ENCODE peak calls at places on chromosomes 7 and 10, in six cellular contexts. One of them, this sample, is unnamed.

GRCh38 chr10:1048349-1048731 is 579 bp downstream of the IDI1 start:
- DNase-seq in K562: no peak
- DNase-seq in GM12878: no peak
- DNase-seq in H1: no peak
- DNase-seq in HCT116: no peak
- DNase-seq in HepG2: peak; percentile 9
- DNase-seq in this sample: no peak

GRCh38 chr7:101740981-101741725 is 76.3 kb upstream of the CUX1 start:
- DNase-seq in K562: no peak
- DNase-seq in GM12878: peak; percentile 72
- DNase-seq in H1: no peak
- DNase-seq in HCT116: no peak
- DNase-seq in HepG2: no peak
- DNase-seq in this sample: no peak

GRCh38 chr7:23353172-23353571 is 54.0 kb downstream of the MALSU1 start:
- DNase-seq in K562: no peak
- DNase-seq in GM12878: peak; percentile 66
- DNase-seq in H1: no peak
- DNase-seq in HCT116: no peak
- DNase-seq in HepG2: no peak
- DNase-seq in this sample: no peak

GRCh38 chr7:41185851-41186250 is 517.0 kb downstream of the INHBA start:
- DNase-seq in K562: no peak
- DNase-seq in GM12878: no peak
- DNase-seq in H1: no peak
- DNase-seq in HCT116: no peak
- DNase-seq in HepG2: no peak
- DNase-seq in this sample: no peak

GRCh38 chr10:96721207-96721572 is 876 bp upstream of the PIK3AP1 start:
- DNase-seq in K562: no peak
- DNase-seq in GM12878: no peak
- DNase-seq in H1: no peak
- DNase-seq in HCT116: no peak
- DNase-seq in HepG2: no peak
- DNase-seq in this sample: no peak

GRCh38 chr10:43205681-43206390 is 61.0 kb downstream of the RASGEF1A start:
- DNase-seq in K562: no peak
- DNase-seq in GM12878: no peak
- DNase-seq in H1: no peak
- DNase-seq in HCT116: no peak
- DNase-seq in HepG2: no peak
- DNase-seq in this sample: peak; percentile 8

GRCh38 chr7:22677680-22678079 is 49.3 kb upstream of the IL6 start:
- DNase-seq in K562: no peak
- DNase-seq in GM12878: no peak
- DNase-seq in H1: no peak
- DNase-seq in HCT116: no peak
- DNase-seq in HepG2: no peak
- DNase-seq in this sample: no peak

GRCh38 chr7:16098585-16099179 is 322.7 kb downstream of the CRPPA start:
- DNase-seq in K562: peak; percentile 28
- DNase-seq in GM12878: no peak
- DNase-seq in H1: no peak
- DNase-seq in HCT116: peak; percentile 32
- DNase-seq in HepG2: no peak
- DNase-seq in this sample: no peak

GRCh38 chr7:127347567-127348246 is 44.8 kb downstream of the ZNF800 start:
- DNase-seq in K562: peak; percentile 75
- DNase-seq in GM12878: no peak
- DNase-seq in H1: peak; percentile 50
- DNase-seq in HCT116: no peak
- DNase-seq in HepG2: peak; percentile 28
- DNase-seq in this sample: peak; percentile 77

GRCh38 chr7:105685099-105685609 is 103.9 kb upstream of the EFCAB10 start:
- DNase-seq in K562: no peak
- DNase-seq in GM12878: no peak
- DNase-seq in H1: no peak
- DNase-seq in HCT116: no peak
- DNase-seq in HepG2: no peak
- DNase-seq in this sample: no peak

GRCh38 chr7:13800694-13801448 is 188.6 kb downstream of the ETV1 start:
- DNase-seq in K562: no peak
- DNase-seq in GM12878: no peak
- DNase-seq in H1: no peak
- DNase-seq in HCT116: no peak
- DNase-seq in HepG2: no peak
- DNase-seq in this sample: no peak

GRCh38 chr7:114970308-114970707 is 48.4 kb downstream of the MDFIC start:
- DNase-seq in K562: no peak
- DNase-seq in GM12878: no peak
- DNase-seq in H1: no peak
- DNase-seq in HCT116: no peak
- DNase-seq in HepG2: no peak
- DNase-seq in this sample: no peak

GRCh38 chr10:31940839-31941653 is 12.4 kb upstream of the ARHGAP12 start:
- DNase-seq in K562: no peak
- DNase-seq in GM12878: no peak
- DNase-seq in H1: no peak
- DNase-seq in HCT116: peak; percentile 99
- DNase-seq in HepG2: peak; percentile 96
- DNase-seq in this sample: no peak

GRCh38 chr7:17887286-17887685 is 53.0 kb downstream of the SNX13 start:
- DNase-seq in K562: no peak
- DNase-seq in GM12878: no peak
- DNase-seq in H1: no peak
- DNase-seq in HCT116: no peak
- DNase-seq in HepG2: no peak
- DNase-seq in this sample: no peak

GRCh38 chr10:84424731-84425165 is 96.4 kb downstream of the CCSER2 start:
- DNase-seq in K562: no peak
- DNase-seq in GM12878: peak; percentile 2
- DNase-seq in H1: no peak
- DNase-seq in HCT116: peak; percentile 36
- DNase-seq in HepG2: peak; percentile 54
- DNase-seq in this sample: peak; percentile 14

GRCh38 chr10:109838592-109839244 is 84.6 kb downstream of the XPNPEP1 start:
- DNase-seq in K562: no peak
- DNase-seq in GM12878: no peak
- DNase-seq in H1: no peak
- DNase-seq in HCT116: no peak
- DNase-seq in HepG2: peak; percentile 11
- DNase-seq in this sample: peak; percentile 19

GRCh38 chr7:24979470-24979862 is 512 bp downstream of the OSBPL3 start:
- DNase-seq in K562: peak; percentile 68
- DNase-seq in GM12878: no peak
- DNase-seq in H1: peak; percentile 25
- DNase-seq in HCT116: no peak
- DNase-seq in HepG2: peak; percentile 47
- DNase-seq in this sample: peak; percentile 83

GRCh38 chr7:17663056-17663675 is 277.1 kb downstream of the SNX13 start:
- DNase-seq in K562: no peak
- DNase-seq in GM12878: no peak
- DNase-seq in H1: no peak
- DNase-seq in HCT116: no peak
- DNase-seq in HepG2: no peak
- DNase-seq in this sample: no peak

GRCh38 chr7:151243411-151244155 is 4.9 kb downstream of the SMARCD3 start:
- DNase-seq in K562: no peak
- DNase-seq in GM12878: no peak
- DNase-seq in H1: no peak
- DNase-seq in HCT116: no peak
- DNase-seq in HepG2: no peak
- DNase-seq in this sample: no peak

GRCh38 chr10:59876695-59877094 is 29.7 kb downstream of the CCDC6 start:
- DNase-seq in K562: no peak
- DNase-seq in GM12878: no peak
- DNase-seq in H1: no peak
- DNase-seq in HCT116: no peak
- DNase-seq in HepG2: no peak
- DNase-seq in this sample: no peak

GRCh38 chr10:9634466-9634865 is 1383.2 kb upstream of the CELF2 start:
- DNase-seq in K562: no peak
- DNase-seq in GM12878: no peak
- DNase-seq in H1: no peak
- DNase-seq in HCT116: no peak
- DNase-seq in HepG2: no peak
- DNase-seq in this sample: no peak

GRCh38 chr7:27302590-27302989 is 60.0 kb downstream of the EVX1 start:
- DNase-seq in K562: no peak
- DNase-seq in GM12878: no peak
- DNase-seq in H1: no peak
- DNase-seq in HCT116: no peak
- DNase-seq in HepG2: no peak
- DNase-seq in this sample: no peak

GRCh38 chr7:69531050-69531449 is 67.2 kb upstream of the AUTS2 start:
- DNase-seq in K562: no peak
- DNase-seq in GM12878: no peak
- DNase-seq in H1: no peak
- DNase-seq in HCT116: no peak
- DNase-seq in HepG2: no peak
- DNase-seq in this sample: no peak

GRCh38 chr7:142709921-142710320 is 39.4 kb upstream of the PRSS1 start:
- DNase-seq in K562: no peak
- DNase-seq in GM12878: no peak
- DNase-seq in H1: no peak
- DNase-seq in HCT116: no peak
- DNase-seq in HepG2: no peak
- DNase-seq in this sample: no peak

GRCh38 chr7:150376560-150376959 is 2.6 kb upstream of the ZNF775 start:
- DNase-seq in K562: no peak
- DNase-seq in GM12878: no peak
- DNase-seq in H1: no peak
- DNase-seq in HCT116: no peak
- DNase-seq in HepG2: no peak
- DNase-seq in this sample: peak; percentile 2

GRCh38 chr7:155972247-155972646 is 160.0 kb upstream of the SHH start:
- DNase-seq in K562: no peak
- DNase-seq in GM12878: no peak
- DNase-seq in H1: no peak
- DNase-seq in HCT116: no peak
- DNase-seq in HepG2: no peak
- DNase-seq in this sample: no peak

DNA sequence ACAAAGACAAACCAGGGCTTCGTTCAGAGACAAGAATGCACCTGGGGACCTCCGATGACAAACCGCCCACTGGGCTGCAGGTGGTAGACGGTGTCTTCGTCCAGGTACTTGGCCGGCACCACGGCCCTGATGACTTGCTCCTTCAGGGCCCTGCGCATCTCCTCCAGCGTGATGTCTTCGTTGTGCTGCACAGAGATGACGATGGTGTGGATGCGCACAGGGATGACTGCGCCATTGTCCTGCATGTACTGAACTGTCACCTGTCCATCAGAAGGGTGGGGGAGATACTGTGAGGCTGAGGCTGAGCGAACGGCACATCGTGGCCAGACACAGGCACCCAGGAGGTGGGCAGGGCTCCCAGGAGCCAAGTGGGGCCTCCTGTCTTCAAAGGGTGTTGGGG is 13.1 kb downstream of the MAT1A start:
- DNase-seq in K562: no peak
- DNase-seq in GM12878: no peak
- DNase-seq in H1: no peak
- DNase-seq in HCT116: no peak
- DNase-seq in HepG2: no peak
- DNase-seq in this sample: no peak
- TF ChIP-seq SP1 in K562: no peak
- TF ChIP-seq SP1 in GM12878: no peak
- TF ChIP-seq SP1 in H1: no peak
- TF ChIP-seq SP1 in HCT116: no peak
- TF ChIP-seq SP1 in HepG2: no peak
- TF ChIP-seq SP1 in this sample: no peak

DNA sequence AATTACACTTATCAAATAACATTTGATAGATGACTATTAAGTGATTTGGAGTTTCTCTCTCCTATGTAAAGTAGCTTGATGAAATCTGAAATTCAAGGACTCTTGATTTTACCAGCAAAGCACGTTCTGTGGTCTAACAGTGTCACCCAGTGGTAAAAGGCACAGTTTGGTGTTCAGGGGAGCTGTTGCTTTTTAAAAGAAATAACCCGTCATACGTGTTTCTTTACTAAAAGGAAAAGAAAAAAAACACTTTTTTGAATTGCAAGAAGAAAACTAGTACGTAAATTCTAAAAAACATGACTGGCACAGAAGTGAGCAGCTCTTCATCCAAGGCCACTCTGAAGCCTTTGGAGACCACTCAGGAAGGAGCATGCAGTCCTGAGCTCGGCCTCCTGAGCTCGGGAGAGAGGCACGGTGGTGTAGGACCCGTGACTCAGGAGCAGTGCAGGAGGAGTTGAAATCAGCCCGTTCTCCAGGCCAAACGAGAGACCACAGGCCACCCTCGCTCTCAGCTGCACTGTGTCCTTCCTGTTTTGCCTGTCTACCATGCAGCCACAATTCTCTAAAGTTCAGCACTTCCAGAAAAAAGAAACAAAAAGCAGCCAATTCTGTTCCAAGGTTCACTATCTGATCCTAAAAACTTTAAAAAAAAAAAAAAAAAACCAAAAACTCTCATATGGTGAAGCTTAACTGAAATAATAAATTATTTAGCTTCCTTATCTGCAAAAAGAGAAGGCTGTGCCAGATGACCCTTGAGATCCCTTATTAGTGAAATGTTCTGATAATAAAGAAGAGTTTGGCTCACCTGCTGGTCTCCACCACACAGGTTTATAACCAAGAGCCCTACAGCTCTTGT is 212.6 kb upstream of the FRMD4A start:
- DNase-seq in K562: no peak
- DNase-seq in GM12878: no peak
- DNase-seq in H1: no peak
- DNase-seq in HCT116: no peak
- DNase-seq in HepG2: no peak
- DNase-seq in this sample: no peak
- TF ChIP-seq CTCF in K562: peak; percentile 27
- TF ChIP-seq CTCF in GM12878: peak; percentile 18
- TF ChIP-seq CTCF in H1: no peak
- TF ChIP-seq CTCF in HCT116: no peak
- TF ChIP-seq CTCF in HepG2: peak; percentile 38
- TF ChIP-seq CTCF in this sample: no peak

GRCh38 chr7:157493776-157494175 is 157.0 kb downstream of the DNAJB6 start:
- DNase-seq in K562: no peak
- DNase-seq in GM12878: no peak
- DNase-seq in H1: no peak
- DNase-seq in HCT116: no peak
- DNase-seq in HepG2: no peak
- DNase-seq in this sample: no peak
- TF ChIP-seq SP1 in K562: no peak
- TF ChIP-seq SP1 in GM12878: no peak
- TF ChIP-seq SP1 in H1: no peak
- TF ChIP-seq SP1 in HCT116: no peak
- TF ChIP-seq SP1 in HepG2: no peak
- TF ChIP-seq SP1 in this sample: no peak

DNA sequence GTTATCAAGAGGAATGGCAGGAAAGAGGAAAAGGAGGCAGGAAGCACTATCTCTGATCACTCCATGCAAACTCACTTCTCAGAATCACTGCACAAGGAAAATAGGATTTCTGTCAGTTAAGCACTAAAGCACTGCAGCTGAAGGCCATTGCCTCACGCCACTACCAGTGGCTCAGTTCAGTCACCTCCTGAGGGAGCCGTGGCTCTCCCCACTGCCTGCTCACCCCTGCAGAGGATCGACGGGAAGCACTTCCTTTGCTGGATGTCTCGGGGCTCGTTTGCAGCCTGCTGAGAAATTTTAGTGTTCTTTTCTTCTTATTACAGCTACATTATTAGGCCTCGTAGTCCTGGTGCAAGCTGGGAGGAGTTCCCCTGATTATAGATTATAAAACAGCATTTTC is 90.1 kb upstream of the ADCY1 start:
- DNase-seq in K562: no peak
- DNase-seq in GM12878: no peak
- DNase-seq in H1: no peak
- DNase-seq in HCT116: no peak
- DNase-seq in HepG2: no peak
- DNase-seq in this sample: no peak
- TF ChIP-seq CTCF in K562: no peak
- TF ChIP-seq CTCF in GM12878: no peak
- TF ChIP-seq CTCF in H1: no peak
- TF ChIP-seq CTCF in HCT116: no peak
- TF ChIP-seq CTCF in HepG2: no peak
- TF ChIP-seq CTCF in this sample: no peak